ENCODE peak calls at places on chromosomes 11 and 22, in five cellular contexts. One of them, this sample, is unnamed.

GRCh38 chr11:101254037-101254436 is 124.4 kb upstream of the PGR start:
- DNase-seq in WERI-Rb-1: no peak
- DNase-seq in BJ: no peak
- DNase-seq in cardiac fibroblast: no peak
- DNase-seq in sigmoid colon: no peak
- DNase-seq in this sample: no peak

GRCh38 chr11:108206171-108206570 is 16.3 kb downstream of the NPAT start:
- DNase-seq in WERI-Rb-1: no peak
- DNase-seq in BJ: no peak
- DNase-seq in cardiac fibroblast: no peak
- DNase-seq in sigmoid colon: no peak
- DNase-seq in this sample: peak

GRCh38 chr11:70071996-70072395 is 6.1 kb upstream of the ANO1 start:
- DNase-seq in WERI-Rb-1: no peak
- DNase-seq in BJ: no peak
- DNase-seq in cardiac fibroblast: no peak
- DNase-seq in sigmoid colon: peak
- DNase-seq in this sample: no peak

GRCh38 chr11:77411238-77411637 is 62.7 kb downstream of the PAK1 start:
- DNase-seq in WERI-Rb-1: peak
- DNase-seq in BJ: no peak
- DNase-seq in cardiac fibroblast: peak
- DNase-seq in sigmoid colon: peak
- DNase-seq in this sample: peak

GRCh38 chr11:74559110-74559933 is 33.1 kb upstream of the POLD3 start:
- DNase-seq in WERI-Rb-1: no peak
- DNase-seq in BJ: no peak
- DNase-seq in cardiac fibroblast: peak
- DNase-seq in sigmoid colon: no peak
- DNase-seq in this sample: no peak

GRCh38 chr11:125315088-125315740 is 150.7 kb downstream of the PKNOX2 start:
- DNase-seq in WERI-Rb-1: no peak
- DNase-seq in BJ: no peak
- DNase-seq in cardiac fibroblast: peak
- DNase-seq in sigmoid colon: peak
- DNase-seq in this sample: peak

GRCh38 chr22:46352691-46353386 is 17.3 kb downstream of the TRMU start:
- DNase-seq in WERI-Rb-1: peak
- DNase-seq in BJ: no peak
- DNase-seq in cardiac fibroblast: peak
- DNase-seq in sigmoid colon: no peak
- DNase-seq in this sample: no peak

GRCh38 chr11:33303541-33303940 is 46.4 kb downstream of the HIPK3 start:
- DNase-seq in WERI-Rb-1: no peak
- DNase-seq in BJ: no peak
- DNase-seq in cardiac fibroblast: no peak
- DNase-seq in sigmoid colon: no peak
- DNase-seq in this sample: no peak

GRCh38 chr11:112392860-112393259 is 132.2 kb upstream of the PLET1 start:
- DNase-seq in WERI-Rb-1: no peak
- DNase-seq in BJ: no peak
- DNase-seq in cardiac fibroblast: no peak
- DNase-seq in sigmoid colon: no peak
- DNase-seq in this sample: no peak

GRCh38 chr22:48423481-48423901 is 1404.2 kb downstream of the BRD1 start:
- DNase-seq in WERI-Rb-1: no peak
- DNase-seq in BJ: no peak
- DNase-seq in cardiac fibroblast: no peak
- DNase-seq in sigmoid colon: no peak
- DNase-seq in this sample: peak

GRCh38 chr11:117410861-117411725 is 83.4 kb downstream of the CEP164 start:
- DNase-seq in WERI-Rb-1: no peak
- DNase-seq in BJ: no peak
- DNase-seq in cardiac fibroblast: no peak
- DNase-seq in sigmoid colon: peak
- DNase-seq in this sample: no peak

GRCh38 chr11:88515002-88515401 is 177.5 kb upstream of the CTSC start:
- DNase-seq in WERI-Rb-1: no peak
- DNase-seq in BJ: no peak
- DNase-seq in cardiac fibroblast: no peak
- DNase-seq in sigmoid colon: no peak
- DNase-seq in this sample: no peak

GRCh38 chr11:115545811-115546210 is 41.6 kb upstream of the CADM1 start:
- DNase-seq in WERI-Rb-1: no peak
- DNase-seq in BJ: no peak
- DNase-seq in cardiac fibroblast: no peak
- DNase-seq in sigmoid colon: no peak
- DNase-seq in this sample: no peak

GRCh38 chr11:34632105-34632780 is 11.3 kb downstream of the EHF start:
- DNase-seq in WERI-Rb-1: no peak
- DNase-seq in BJ: no peak
- DNase-seq in cardiac fibroblast: no peak
- DNase-seq in sigmoid colon: no peak
- DNase-seq in this sample: no peak

GRCh38 chr11:67572747-67573419 is 10.7 kb upstream of the GSTP1 start:
- DNase-seq in WERI-Rb-1: peak
- DNase-seq in BJ: no peak
- DNase-seq in cardiac fibroblast: peak
- DNase-seq in sigmoid colon: peak
- DNase-seq in this sample: peak

GRCh38 chr11:32316846-32317525 is 118.4 kb downstream of the WT1 start:
- DNase-seq in WERI-Rb-1: no peak
- DNase-seq in BJ: no peak
- DNase-seq in cardiac fibroblast: peak
- DNase-seq in sigmoid colon: no peak
- DNase-seq in this sample: no peak

GRCh38 chr11:34204396-34205279 is 99.2 kb downstream of the NAT10 start:
- DNase-seq in WERI-Rb-1: no peak
- DNase-seq in BJ: no peak
- DNase-seq in cardiac fibroblast: peak
- DNase-seq in sigmoid colon: no peak
- DNase-seq in this sample: no peak

GRCh38 chr11:2515401-2516275 is 70.8 kb downstream of the KCNQ1 start:
- DNase-seq in WERI-Rb-1: peak
- DNase-seq in BJ: no peak
- DNase-seq in cardiac fibroblast: no peak
- DNase-seq in sigmoid colon: peak
- DNase-seq in this sample: no peak

GRCh38 chr11:20112291-20113146 is 47.8 kb downstream of the DBX1 start:
- DNase-seq in WERI-Rb-1: no peak
- DNase-seq in BJ: peak
- DNase-seq in cardiac fibroblast: peak
- DNase-seq in sigmoid colon: peak
- DNase-seq in this sample: peak

GRCh38 chr22:49328076-49328475 is 499.6 kb downstream of the BRD1 start:
- DNase-seq in WERI-Rb-1: no peak
- DNase-seq in BJ: no peak
- DNase-seq in cardiac fibroblast: no peak
- DNase-seq in sigmoid colon: peak
- DNase-seq in this sample: no peak

GRCh38 chr11:134038897-134039470 is 29.9 kb upstream of the JAM3 start:
- DNase-seq in WERI-Rb-1: peak
- DNase-seq in BJ: no peak
- DNase-seq in cardiac fibroblast: peak
- DNase-seq in sigmoid colon: peak
- DNase-seq in this sample: no peak

GRCh38 chr11:124874571-124875255 is 9.5 kb downstream of the ROBO3 start:
- DNase-seq in WERI-Rb-1: no peak
- DNase-seq in BJ: no peak
- DNase-seq in cardiac fibroblast: no peak
- DNase-seq in sigmoid colon: peak
- DNase-seq in this sample: no peak

GRCh38 chr11:122764691-122765090 is 73.6 kb upstream of the CRTAM start:
- DNase-seq in WERI-Rb-1: no peak
- DNase-seq in BJ: no peak
- DNase-seq in cardiac fibroblast: no peak
- DNase-seq in sigmoid colon: no peak
- DNase-seq in this sample: no peak

GRCh38 chr22:24321999-24322398 is 51.4 kb downstream of the SPECC1L start:
- DNase-seq in WERI-Rb-1: no peak
- DNase-seq in BJ: no peak
- DNase-seq in cardiac fibroblast: no peak
- DNase-seq in sigmoid colon: no peak
- DNase-seq in this sample: no peak

GRCh38 chr11:131066551-131066950 is 150.3 kb upstream of the SNX19 start:
- DNase-seq in WERI-Rb-1: no peak
- DNase-seq in BJ: no peak
- DNase-seq in cardiac fibroblast: no peak
- DNase-seq in sigmoid colon: no peak
- DNase-seq in this sample: no peak

GRCh38 chr11:34623463-34623862 is 2.6 kb downstream of the EHF start:
- DNase-seq in WERI-Rb-1: no peak
- DNase-seq in BJ: no peak
- DNase-seq in cardiac fibroblast: no peak
- DNase-seq in sigmoid colon: no peak
- DNase-seq in this sample: no peak

GRCh38 chr11:1480555-1481482 is 5.8 kb downstream of the MOB2 start:
- DNase-seq in WERI-Rb-1: no peak
- DNase-seq in BJ: no peak
- DNase-seq in cardiac fibroblast: no peak
- DNase-seq in sigmoid colon: peak
- DNase-seq in this sample: no peak

DNA sequence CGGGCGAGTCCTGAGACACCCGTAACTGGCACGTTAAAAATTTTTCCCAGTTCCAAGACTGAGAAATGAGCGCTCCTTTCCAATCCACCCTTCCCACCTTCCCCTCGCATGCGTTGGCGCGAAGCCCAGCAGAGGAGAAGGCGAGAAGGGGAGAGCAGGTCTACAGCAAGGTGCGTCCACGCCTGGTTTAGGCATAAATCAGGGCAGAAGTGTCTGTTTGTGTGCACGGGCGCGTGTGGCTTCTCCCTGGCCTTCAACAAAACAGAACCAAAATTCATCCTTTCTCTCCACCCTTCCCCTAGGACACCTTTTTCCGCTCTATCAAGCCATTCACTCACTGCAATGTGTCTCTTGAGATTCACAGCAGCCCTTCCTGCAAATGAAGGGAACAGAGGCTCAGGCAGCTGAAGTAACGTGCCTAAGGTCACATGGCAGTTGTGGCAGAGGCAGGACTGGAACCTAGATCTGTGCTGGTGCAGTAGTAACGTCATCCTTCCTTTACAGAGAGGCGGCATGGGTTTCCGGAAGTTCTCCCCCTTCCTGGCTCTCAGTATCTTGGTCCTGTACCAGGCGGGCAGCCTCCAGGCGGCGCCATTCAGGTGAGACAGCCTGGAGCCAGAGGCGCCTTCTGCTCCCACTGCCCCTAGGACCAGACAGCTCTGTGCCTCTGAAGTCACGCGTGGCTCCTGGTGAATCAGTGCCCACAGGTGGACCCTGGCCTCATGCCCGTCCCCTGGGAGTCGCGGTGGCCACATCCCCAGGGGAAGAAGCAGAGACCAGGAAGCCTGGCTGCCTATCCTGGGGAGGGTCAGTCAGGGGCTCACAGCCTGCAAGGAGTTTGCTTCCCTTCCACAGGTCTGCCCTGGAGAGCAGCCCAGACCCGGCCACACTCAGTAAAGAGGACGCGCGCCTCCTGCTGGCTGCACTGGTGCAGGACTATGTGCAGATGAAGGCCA is 1.1 kb downstream of the CALCB start:
- DNase-seq in WERI-Rb-1: peak
- DNase-seq in BJ: no peak
- DNase-seq in cardiac fibroblast: peak
- DNase-seq in sigmoid colon: peak
- DNase-seq in this sample: peak
- H3K4me3 ChIP-seq in WERI-Rb-1: no peak
- H3K4me3 ChIP-seq in BJ: no peak
- H3K4me3 ChIP-seq in cardiac fibroblast: peak
- H3K4me3 ChIP-seq in sigmoid colon: peak
- H3K4me3 ChIP-seq in this sample: peak

DNA sequence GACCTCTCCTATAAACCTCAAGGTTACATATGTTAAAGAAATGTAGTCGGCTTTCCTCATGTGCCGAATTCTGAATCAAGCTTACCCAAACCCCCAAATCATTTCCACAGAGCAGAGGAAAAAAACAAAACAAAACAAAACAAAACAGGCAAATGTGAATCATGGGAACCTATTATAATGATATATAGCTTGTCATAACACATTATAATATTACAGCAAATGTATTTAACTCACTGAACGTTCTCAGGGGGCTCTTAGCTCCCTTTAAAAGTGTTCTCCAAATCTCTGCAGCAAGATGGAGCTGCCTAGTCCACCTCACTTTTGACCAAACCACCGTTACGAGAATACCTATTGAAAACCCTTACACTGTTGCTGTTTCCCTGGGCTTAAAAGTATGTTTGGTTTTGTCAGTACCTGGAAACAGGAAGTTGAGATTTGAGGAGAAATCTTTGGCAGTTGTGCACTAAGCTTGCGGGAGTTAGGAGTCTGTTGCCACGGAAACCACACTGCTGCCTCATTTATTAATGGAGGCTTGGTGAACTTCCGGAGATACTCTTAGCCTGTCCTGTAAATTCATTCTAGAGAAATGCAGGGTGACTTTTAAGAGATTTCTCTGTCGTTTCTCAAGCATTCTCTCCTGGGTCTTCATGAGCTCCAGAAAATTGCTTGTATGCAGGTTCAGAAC is 167.0 kb upstream of the RASSF10 start:
- DNase-seq in WERI-Rb-1: peak
- DNase-seq in BJ: peak
- DNase-seq in cardiac fibroblast: peak
- DNase-seq in sigmoid colon: no peak
- DNase-seq in this sample: peak
- H3K4me3 ChIP-seq in WERI-Rb-1: no peak
- H3K4me3 ChIP-seq in BJ: no peak
- H3K4me3 ChIP-seq in cardiac fibroblast: no peak
- H3K4me3 ChIP-seq in sigmoid colon: no peak
- H3K4me3 ChIP-seq in this sample: peak

DNA sequence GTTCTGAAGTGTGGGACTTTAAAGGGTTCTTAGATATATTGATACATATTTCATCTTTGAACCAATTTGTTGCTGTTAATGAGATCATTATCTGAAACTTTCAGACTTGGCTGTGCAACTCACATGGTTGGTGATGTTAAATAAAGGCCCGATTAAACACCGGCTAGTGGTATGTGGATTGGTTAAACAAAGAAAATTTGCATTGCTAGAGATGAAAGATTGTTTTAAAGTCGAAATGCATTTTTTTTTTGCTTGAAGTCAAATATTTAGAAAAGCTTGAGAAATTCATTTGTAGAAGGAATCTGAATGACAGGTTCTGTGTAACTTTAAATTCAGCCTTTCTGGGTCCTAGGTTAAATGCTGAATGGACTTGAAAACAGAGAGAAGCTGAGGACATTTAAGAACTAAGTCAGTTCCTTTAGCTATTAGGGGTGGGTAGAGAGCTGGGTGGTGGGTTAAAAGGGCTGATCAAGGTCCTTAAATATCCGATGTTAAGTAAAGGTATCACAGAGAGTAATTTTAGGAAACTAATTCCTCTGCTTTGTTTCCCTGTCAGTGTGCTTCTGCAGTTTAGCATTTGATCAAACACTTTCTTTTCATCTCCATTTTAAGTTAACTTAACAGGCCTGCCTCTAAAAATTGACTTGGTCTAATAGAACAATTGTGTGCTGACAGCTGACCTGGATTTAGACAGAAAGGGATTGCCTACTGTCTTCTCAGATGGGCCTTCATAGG is 4.5 kb downstream of the ZNRF3 start:
- DNase-seq in WERI-Rb-1: no peak
- DNase-seq in BJ: no peak
- DNase-seq in cardiac fibroblast: no peak
- DNase-seq in sigmoid colon: no peak
- DNase-seq in this sample: no peak
- H3K4me3 ChIP-seq in WERI-Rb-1: no peak
- H3K4me3 ChIP-seq in BJ: no peak
- H3K4me3 ChIP-seq in cardiac fibroblast: no peak
- H3K4me3 ChIP-seq in sigmoid colon: no peak
- H3K4me3 ChIP-seq in this sample: no peak

GRCh38 chr11:65432686-65433582 is 10.3 kb downstream of the NEAT1 start:
- DNase-seq in WERI-Rb-1: no peak
- DNase-seq in BJ: no peak
- DNase-seq in cardiac fibroblast: peak
- DNase-seq in sigmoid colon: no peak
- DNase-seq in this sample: peak
- H3K4me3 ChIP-seq in WERI-Rb-1: no peak
- H3K4me3 ChIP-seq in BJ: no peak
- H3K4me3 ChIP-seq in cardiac fibroblast: peak
- H3K4me3 ChIP-seq in sigmoid colon: no peak
- H3K4me3 ChIP-seq in this sample: peak